ENCODE peak calls at places on chromosomes 12 and 14, in four cellular contexts. One of them, this sample, is unnamed.

GRCh38 chr14:81990312-81990761 is 456.7 kb upstream of the SEL1L start:
- DNase-seq in tibial artery: no peak
- DNase-seq in kidney epithelial cell: no peak
- DNase-seq in esophagus muscularis mucosa: no peak
- DNase-seq in this sample: no peak

GRCh38 chr14:95463173-95463901 is 53.1 kb downstream of the SYNE3 start:
- DNase-seq in tibial artery: no peak
- DNase-seq in kidney epithelial cell: no peak
- DNase-seq in esophagus muscularis mucosa: no peak
- DNase-seq in this sample: no peak

GRCh38 chr12:68253504-68253903 is at the start of gene IL22:
- DNase-seq in tibial artery: no peak
- DNase-seq in kidney epithelial cell: no peak
- DNase-seq in esophagus muscularis mucosa: no peak
- DNase-seq in this sample: no peak

GRCh38 chr14:103141117-103141796 is 18.0 kb downstream of the TNFAIP2 start:
- DNase-seq in tibial artery: no peak
- DNase-seq in kidney epithelial cell: no peak
- DNase-seq in esophagus muscularis mucosa: no peak
- DNase-seq in this sample: no peak

GRCh38 chr14:58216544-58216943 is 16.6 kb downstream of the ACTR10 start:
- DNase-seq in tibial artery: no peak
- DNase-seq in kidney epithelial cell: no peak
- DNase-seq in esophagus muscularis mucosa: no peak
- DNase-seq in this sample: no peak

GRCh38 chr12:88650715-88651114 is 70.4 kb upstream of the KITLG start:
- DNase-seq in tibial artery: no peak
- DNase-seq in kidney epithelial cell: peak; percentile 9
- DNase-seq in esophagus muscularis mucosa: no peak
- DNase-seq in this sample: no peak

GRCh38 chr12:4379410-4379809 is at the start of gene FGF23:
- DNase-seq in tibial artery: no peak
- DNase-seq in kidney epithelial cell: no peak
- DNase-seq in esophagus muscularis mucosa: peak; percentile 90
- DNase-seq in this sample: no peak

GRCh38 chr12:116545936-116546335 is 13.2 kb upstream of the MAP1LC3B2 start:
- DNase-seq in tibial artery: no peak
- DNase-seq in kidney epithelial cell: no peak
- DNase-seq in esophagus muscularis mucosa: no peak
- DNase-seq in this sample: no peak

GRCh38 chr14:59727073-59727661 is 143.4 kb downstream of the RTN1 start:
- DNase-seq in tibial artery: no peak
- DNase-seq in kidney epithelial cell: no peak
- DNase-seq in esophagus muscularis mucosa: peak; percentile 74
- DNase-seq in this sample: no peak

GRCh38 chr12:42802688-42803279 is 213.2 kb upstream of the PRICKLE1 start:
- DNase-seq in tibial artery: no peak
- DNase-seq in kidney epithelial cell: no peak
- DNase-seq in esophagus muscularis mucosa: no peak
- DNase-seq in this sample: no peak

GRCh38 chr14:73741876-73742519 is 27.8 kb upstream of the PNMA1 start:
- DNase-seq in tibial artery: no peak
- DNase-seq in kidney epithelial cell: no peak
- DNase-seq in esophagus muscularis mucosa: no peak
- DNase-seq in this sample: no peak
- H3K4me3 ChIP-seq in tibial artery: peak overlapping the region; percentile 39
- H3K4me3 ChIP-seq in kidney epithelial cell: no peak overlapping the region
- H3K4me3 ChIP-seq in esophagus muscularis mucosa: peak overlapping the region; percentile 44
- H3K4me3 ChIP-seq in this sample: no peak overlapping the region

DNA sequence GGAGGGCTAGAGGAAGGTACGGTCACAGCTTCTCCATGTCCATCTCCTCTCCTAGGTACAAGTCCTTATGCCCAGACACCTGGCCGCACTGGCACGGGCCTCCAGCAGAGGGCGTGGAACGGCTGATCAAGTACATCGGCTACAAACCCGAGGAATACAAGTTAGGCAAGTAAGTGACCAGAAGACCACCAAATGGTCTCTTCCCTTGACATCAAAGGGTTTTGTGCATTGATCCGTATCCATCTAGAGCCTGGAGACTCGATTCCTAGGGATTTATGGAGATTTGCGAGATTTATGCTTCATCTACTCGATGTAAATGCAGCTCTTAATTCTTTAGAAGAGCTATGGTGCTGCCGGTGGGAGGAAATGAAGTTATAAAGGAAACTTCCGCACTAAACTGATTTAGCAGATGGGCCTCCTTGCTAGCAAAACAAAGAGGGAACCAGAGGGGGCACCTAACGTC is 44.2 kb downstream of the KCTD10 start:
- DNase-seq in tibial artery: peak; percentile 90
- DNase-seq in kidney epithelial cell: peak; percentile 39
- DNase-seq in esophagus muscularis mucosa: peak; percentile 96
- DNase-seq in this sample: peak; percentile 68
- TF ChIP-seq CTCF in tibial artery: peak; percentile 81
- TF ChIP-seq CTCF in kidney epithelial cell: peak; percentile 97
- TF ChIP-seq CTCF in esophagus muscularis mucosa: peak; percentile 79
- TF ChIP-seq CTCF in this sample: peak; percentile 72

GRCh38 chr14:75979071-75979571 is 2.7 kb downstream of the TGFB3 start:
- DNase-seq in tibial artery: peak; percentile 43
- DNase-seq in kidney epithelial cell: no peak
- DNase-seq in esophagus muscularis mucosa: no peak
- DNase-seq in this sample: no peak
- H3K4me3 ChIP-seq in tibial artery: peak overlapping the region; percentile 68
- H3K4me3 ChIP-seq in kidney epithelial cell: no peak overlapping the region
- H3K4me3 ChIP-seq in esophagus muscularis mucosa: peak overlapping the region; percentile 92
- H3K4me3 ChIP-seq in this sample: peak overlapping the region; percentile 85

GRCh38 chr12:10190558-10191388 is 11.9 kb downstream of the TMEM52B start:
- DNase-seq in tibial artery: peak; percentile 56
- DNase-seq in kidney epithelial cell: no peak
- DNase-seq in esophagus muscularis mucosa: no peak
- DNase-seq in this sample: peak; percentile 50
- TF ChIP-seq CTCF in tibial artery: peak; percentile 71
- TF ChIP-seq CTCF in kidney epithelial cell: peak; percentile 85
- TF ChIP-seq CTCF in esophagus muscularis mucosa: peak; percentile 82
- TF ChIP-seq CTCF in this sample: peak; percentile 35